ENCODE peak calls at places on chromosome X, in four cellular contexts. N is NCI-H1417; X is CD4-positive, alpha-beta T cell; M is esophagus squamous epithelium. W is an unnamed sample.

GRCh38 chrX:9746148-9746880 is 19.3 kb downstream of the GPR143 start:
- DNase-seq in N (no peak), X (no peak), M (no peak), W (no peak)

GRCh38 chrX:37959212-37960021 is 46.9 kb upstream of the SYTL5 start:
- DNase-seq in N (no peak), X (no peak), M (no peak), W (no peak)

GRCh38 chrX:15838017-15838416 is 16.6 kb downstream of the AP1S2 start:
- DNase-seq in N (no peak), X (no peak), M (no peak), W (peak; percentile 14)

GRCh38 chrX:43106009-43106408 is 328.0 kb upstream of the PPP1R2C start:
- DNase-seq in N (no peak), X (no peak), M (no peak), W (no peak)

GRCh38 chrX:53093177-53093655 is 726 bp upstream of the KANTR start:
- DNase-seq in N (peak; percentile 28), X (peak; percentile 74), M (no peak), W (peak; percentile 64)

GRCh38 chrX:109934935-109935334 is 68.0 kb upstream of the TMEM164 start:
- DNase-seq in N (no peak), X (no peak), M (no peak), W (no peak)

GRCh38 chrX:47796433-47796906 is 40.2 kb upstream of the ZNF81 start:
- DNase-seq in N (no peak), X (no peak), M (no peak), W (no peak)

GRCh38 chrX:150226223-150226965 is 136.7 kb upstream of the MAMLD1 start:
- DNase-seq in N (no peak), X (no peak), M (no peak), W (no peak)

GRCh38 chrX:48589482-48590162 is 7.7 kb upstream of the WDR13 start:
- DNase-seq in N (no peak), X (no peak), M (no peak), W (no peak)

GRCh38 chrX:133943507-133943906 is 41.9 kb downstream of the GPC3 start:
- DNase-seq in N (no peak), X (no peak), M (no peak), W (no peak)